ENCODE peak calls at places on chromosomes 16 and 17, in nine cellular contexts. One of them, this sample, is unnamed.

GRCh38 chr16:67661864-67662652 is 1.3 kb downstream of the PARD6A start:
- DNase-seq in ovary: no peak
- DNase-seq in activated CD8-positive, alpha-beta memory T cell treated with anti-CD3 and anti-CD28 coated beads for 1 hour: no peak
- DNase-seq in activated CD4-positive, alpha-beta T cell treated with anti-CD3 and anti-CD28 coated beads, Interleukin-2, amount 50 U/mL, for 4 hours: no peak
- DNase-seq in hepatocyte: no peak
- DNase-seq in stimulated activated effector memory CD8-positive, alpha-beta T cell treated with anti-CD3 and anti-CD28 coated beads, Interleukin-12 subunit alpha, Interleukin-12 subunit beta, amount 100 ng/mL, for 72 hours: no peak
- DNase-seq in NCI-H1436: no peak
- DNase-seq in activated CD4-positive, CD25-positive, alpha-beta regulatory T cell treated with anti-CD3 and anti-CD28 coated beads, Interleukin-2, amount 50 U/mL, for 72 hours: no peak
- DNase-seq in fibroblast of mammary gland: no peak
- DNase-seq in this sample: no peak

GRCh38 chr17:35947156-35947585 is 3.7 kb upstream of the LYZL6 start:
- DNase-seq in ovary: peak
- DNase-seq in activated CD8-positive, alpha-beta memory T cell treated with anti-CD3 and anti-CD28 coated beads for 1 hour: no peak
- DNase-seq in activated CD4-positive, alpha-beta T cell treated with anti-CD3 and anti-CD28 coated beads, Interleukin-2, amount 50 U/mL, for 4 hours: peak
- DNase-seq in hepatocyte: peak
- DNase-seq in stimulated activated effector memory CD8-positive, alpha-beta T cell treated with anti-CD3 and anti-CD28 coated beads, Interleukin-12 subunit alpha, Interleukin-12 subunit beta, amount 100 ng/mL, for 72 hours: peak
- DNase-seq in NCI-H1436: peak
- DNase-seq in activated CD4-positive, CD25-positive, alpha-beta regulatory T cell treated with anti-CD3 and anti-CD28 coated beads, Interleukin-2, amount 50 U/mL, for 72 hours: peak
- DNase-seq in fibroblast of mammary gland: peak
- DNase-seq in this sample: peak

GRCh38 chr16:77977336-77977735 is 45.0 kb upstream of the CLEC3A start:
- DNase-seq in ovary: no peak
- DNase-seq in activated CD8-positive, alpha-beta memory T cell treated with anti-CD3 and anti-CD28 coated beads for 1 hour: no peak
- DNase-seq in activated CD4-positive, alpha-beta T cell treated with anti-CD3 and anti-CD28 coated beads, Interleukin-2, amount 50 U/mL, for 4 hours: no peak
- DNase-seq in hepatocyte: no peak
- DNase-seq in stimulated activated effector memory CD8-positive, alpha-beta T cell treated with anti-CD3 and anti-CD28 coated beads, Interleukin-12 subunit alpha, Interleukin-12 subunit beta, amount 100 ng/mL, for 72 hours: no peak
- DNase-seq in NCI-H1436: no peak
- DNase-seq in activated CD4-positive, CD25-positive, alpha-beta regulatory T cell treated with anti-CD3 and anti-CD28 coated beads, Interleukin-2, amount 50 U/mL, for 72 hours: no peak
- DNase-seq in fibroblast of mammary gland: no peak
- DNase-seq in this sample: no peak

GRCh38 chr17:40557531-40558299 is 7.6 kb downstream of the CCR7 start:
- DNase-seq in ovary: peak
- DNase-seq in activated CD8-positive, alpha-beta memory T cell treated with anti-CD3 and anti-CD28 coated beads for 1 hour: no peak
- DNase-seq in activated CD4-positive, alpha-beta T cell treated with anti-CD3 and anti-CD28 coated beads, Interleukin-2, amount 50 U/mL, for 4 hours: no peak
- DNase-seq in hepatocyte: no peak
- DNase-seq in stimulated activated effector memory CD8-positive, alpha-beta T cell treated with anti-CD3 and anti-CD28 coated beads, Interleukin-12 subunit alpha, Interleukin-12 subunit beta, amount 100 ng/mL, for 72 hours: no peak
- DNase-seq in NCI-H1436: no peak
- DNase-seq in activated CD4-positive, CD25-positive, alpha-beta regulatory T cell treated with anti-CD3 and anti-CD28 coated beads, Interleukin-2, amount 50 U/mL, for 72 hours: peak
- DNase-seq in fibroblast of mammary gland: peak
- DNase-seq in this sample: peak

GRCh38 chr16:66382171-66382965 is 15.9 kb downstream of the CDH5 start:
- DNase-seq in ovary: no peak
- DNase-seq in activated CD8-positive, alpha-beta memory T cell treated with anti-CD3 and anti-CD28 coated beads for 1 hour: no peak
- DNase-seq in activated CD4-positive, alpha-beta T cell treated with anti-CD3 and anti-CD28 coated beads, Interleukin-2, amount 50 U/mL, for 4 hours: no peak
- DNase-seq in hepatocyte: no peak
- DNase-seq in stimulated activated effector memory CD8-positive, alpha-beta T cell treated with anti-CD3 and anti-CD28 coated beads, Interleukin-12 subunit alpha, Interleukin-12 subunit beta, amount 100 ng/mL, for 72 hours: no peak
- DNase-seq in NCI-H1436: no peak
- DNase-seq in activated CD4-positive, CD25-positive, alpha-beta regulatory T cell treated with anti-CD3 and anti-CD28 coated beads, Interleukin-2, amount 50 U/mL, for 72 hours: no peak
- DNase-seq in fibroblast of mammary gland: peak
- DNase-seq in this sample: no peak

GRCh38 chr17:930258-930657 is 49.3 kb downstream of the NXN start:
- DNase-seq in ovary: no peak
- DNase-seq in activated CD8-positive, alpha-beta memory T cell treated with anti-CD3 and anti-CD28 coated beads for 1 hour: no peak
- DNase-seq in activated CD4-positive, alpha-beta T cell treated with anti-CD3 and anti-CD28 coated beads, Interleukin-2, amount 50 U/mL, for 4 hours: no peak
- DNase-seq in hepatocyte: no peak
- DNase-seq in stimulated activated effector memory CD8-positive, alpha-beta T cell treated with anti-CD3 and anti-CD28 coated beads, Interleukin-12 subunit alpha, Interleukin-12 subunit beta, amount 100 ng/mL, for 72 hours: no peak
- DNase-seq in NCI-H1436: no peak
- DNase-seq in activated CD4-positive, CD25-positive, alpha-beta regulatory T cell treated with anti-CD3 and anti-CD28 coated beads, Interleukin-2, amount 50 U/mL, for 72 hours: no peak
- DNase-seq in fibroblast of mammary gland: no peak
- DNase-seq in this sample: no peak

GRCh38 chr17:18921912-18922451 is 30.0 kb upstream of the SLC5A10 start:
- DNase-seq in ovary: no peak
- DNase-seq in activated CD8-positive, alpha-beta memory T cell treated with anti-CD3 and anti-CD28 coated beads for 1 hour: no peak
- DNase-seq in activated CD4-positive, alpha-beta T cell treated with anti-CD3 and anti-CD28 coated beads, Interleukin-2, amount 50 U/mL, for 4 hours: no peak
- DNase-seq in hepatocyte: peak
- DNase-seq in stimulated activated effector memory CD8-positive, alpha-beta T cell treated with anti-CD3 and anti-CD28 coated beads, Interleukin-12 subunit alpha, Interleukin-12 subunit beta, amount 100 ng/mL, for 72 hours: no peak
- DNase-seq in NCI-H1436: no peak
- DNase-seq in activated CD4-positive, CD25-positive, alpha-beta regulatory T cell treated with anti-CD3 and anti-CD28 coated beads, Interleukin-2, amount 50 U/mL, for 72 hours: no peak
- DNase-seq in fibroblast of mammary gland: peak
- DNase-seq in this sample: peak

GRCh38 chr16:46914556-46915201 is 30.5 kb downstream of the GPT2 start:
- DNase-seq in ovary: no peak
- DNase-seq in activated CD8-positive, alpha-beta memory T cell treated with anti-CD3 and anti-CD28 coated beads for 1 hour: no peak
- DNase-seq in activated CD4-positive, alpha-beta T cell treated with anti-CD3 and anti-CD28 coated beads, Interleukin-2, amount 50 U/mL, for 4 hours: no peak
- DNase-seq in hepatocyte: no peak
- DNase-seq in stimulated activated effector memory CD8-positive, alpha-beta T cell treated with anti-CD3 and anti-CD28 coated beads, Interleukin-12 subunit alpha, Interleukin-12 subunit beta, amount 100 ng/mL, for 72 hours: no peak
- DNase-seq in NCI-H1436: no peak
- DNase-seq in activated CD4-positive, CD25-positive, alpha-beta regulatory T cell treated with anti-CD3 and anti-CD28 coated beads, Interleukin-2, amount 50 U/mL, for 72 hours: no peak
- DNase-seq in fibroblast of mammary gland: no peak
- DNase-seq in this sample: no peak

GRCh38 chr16:81238296-81239011 is at the start of gene BCO1:
- DNase-seq in ovary: peak
- DNase-seq in activated CD8-positive, alpha-beta memory T cell treated with anti-CD3 and anti-CD28 coated beads for 1 hour: no peak
- DNase-seq in activated CD4-positive, alpha-beta T cell treated with anti-CD3 and anti-CD28 coated beads, Interleukin-2, amount 50 U/mL, for 4 hours: no peak
- DNase-seq in hepatocyte: peak
- DNase-seq in stimulated activated effector memory CD8-positive, alpha-beta T cell treated with anti-CD3 and anti-CD28 coated beads, Interleukin-12 subunit alpha, Interleukin-12 subunit beta, amount 100 ng/mL, for 72 hours: no peak
- DNase-seq in NCI-H1436: no peak
- DNase-seq in activated CD4-positive, CD25-positive, alpha-beta regulatory T cell treated with anti-CD3 and anti-CD28 coated beads, Interleukin-2, amount 50 U/mL, for 72 hours: no peak
- DNase-seq in fibroblast of mammary gland: peak
- DNase-seq in this sample: peak

GRCh38 chr16:68117884-68118283 is 32.7 kb downstream of the NFATC3 start:
- DNase-seq in ovary: no peak
- DNase-seq in activated CD8-positive, alpha-beta memory T cell treated with anti-CD3 and anti-CD28 coated beads for 1 hour: no peak
- DNase-seq in activated CD4-positive, alpha-beta T cell treated with anti-CD3 and anti-CD28 coated beads, Interleukin-2, amount 50 U/mL, for 4 hours: no peak
- DNase-seq in hepatocyte: no peak
- DNase-seq in stimulated activated effector memory CD8-positive, alpha-beta T cell treated with anti-CD3 and anti-CD28 coated beads, Interleukin-12 subunit alpha, Interleukin-12 subunit beta, amount 100 ng/mL, for 72 hours: no peak
- DNase-seq in NCI-H1436: no peak
- DNase-seq in activated CD4-positive, CD25-positive, alpha-beta regulatory T cell treated with anti-CD3 and anti-CD28 coated beads, Interleukin-2, amount 50 U/mL, for 72 hours: no peak
- DNase-seq in fibroblast of mammary gland: no peak
- DNase-seq in this sample: no peak

GRCh38 chr16:56620311-56620897 is 5.2 kb upstream of the MT1E start:
- DNase-seq in ovary: no peak
- DNase-seq in activated CD8-positive, alpha-beta memory T cell treated with anti-CD3 and anti-CD28 coated beads for 1 hour: no peak
- DNase-seq in activated CD4-positive, alpha-beta T cell treated with anti-CD3 and anti-CD28 coated beads, Interleukin-2, amount 50 U/mL, for 4 hours: no peak
- DNase-seq in hepatocyte: no peak
- DNase-seq in stimulated activated effector memory CD8-positive, alpha-beta T cell treated with anti-CD3 and anti-CD28 coated beads, Interleukin-12 subunit alpha, Interleukin-12 subunit beta, amount 100 ng/mL, for 72 hours: no peak
- DNase-seq in NCI-H1436: no peak
- DNase-seq in activated CD4-positive, CD25-positive, alpha-beta regulatory T cell treated with anti-CD3 and anti-CD28 coated beads, Interleukin-2, amount 50 U/mL, for 72 hours: no peak
- DNase-seq in fibroblast of mammary gland: no peak
- DNase-seq in this sample: no peak

GRCh38 chr16:83330251-83330650 is 477.5 kb upstream of the HSBP1 start:
- DNase-seq in ovary: no peak
- DNase-seq in activated CD8-positive, alpha-beta memory T cell treated with anti-CD3 and anti-CD28 coated beads for 1 hour: no peak
- DNase-seq in activated CD4-positive, alpha-beta T cell treated with anti-CD3 and anti-CD28 coated beads, Interleukin-2, amount 50 U/mL, for 4 hours: no peak
- DNase-seq in hepatocyte: no peak
- DNase-seq in stimulated activated effector memory CD8-positive, alpha-beta T cell treated with anti-CD3 and anti-CD28 coated beads, Interleukin-12 subunit alpha, Interleukin-12 subunit beta, amount 100 ng/mL, for 72 hours: no peak
- DNase-seq in NCI-H1436: no peak
- DNase-seq in activated CD4-positive, CD25-positive, alpha-beta regulatory T cell treated with anti-CD3 and anti-CD28 coated beads, Interleukin-2, amount 50 U/mL, for 72 hours: no peak
- DNase-seq in fibroblast of mammary gland: no peak
- DNase-seq in this sample: no peak

GRCh38 chr16:75264531-75264998 is 13.1 kb upstream of the BCAR1 start:
- DNase-seq in ovary: peak
- DNase-seq in activated CD8-positive, alpha-beta memory T cell treated with anti-CD3 and anti-CD28 coated beads for 1 hour: no peak
- DNase-seq in activated CD4-positive, alpha-beta T cell treated with anti-CD3 and anti-CD28 coated beads, Interleukin-2, amount 50 U/mL, for 4 hours: no peak
- DNase-seq in hepatocyte: peak
- DNase-seq in stimulated activated effector memory CD8-positive, alpha-beta T cell treated with anti-CD3 and anti-CD28 coated beads, Interleukin-12 subunit alpha, Interleukin-12 subunit beta, amount 100 ng/mL, for 72 hours: no peak
- DNase-seq in NCI-H1436: no peak
- DNase-seq in activated CD4-positive, CD25-positive, alpha-beta regulatory T cell treated with anti-CD3 and anti-CD28 coated beads, Interleukin-2, amount 50 U/mL, for 72 hours: no peak
- DNase-seq in fibroblast of mammary gland: peak
- DNase-seq in this sample: no peak

GRCh38 chr17:47808036-47808829 is 13.4 kb downstream of the OSBPL7 start:
- DNase-seq in ovary: no peak
- DNase-seq in activated CD8-positive, alpha-beta memory T cell treated with anti-CD3 and anti-CD28 coated beads for 1 hour: no peak
- DNase-seq in activated CD4-positive, alpha-beta T cell treated with anti-CD3 and anti-CD28 coated beads, Interleukin-2, amount 50 U/mL, for 4 hours: no peak
- DNase-seq in hepatocyte: no peak
- DNase-seq in stimulated activated effector memory CD8-positive, alpha-beta T cell treated with anti-CD3 and anti-CD28 coated beads, Interleukin-12 subunit alpha, Interleukin-12 subunit beta, amount 100 ng/mL, for 72 hours: no peak
- DNase-seq in NCI-H1436: no peak
- DNase-seq in activated CD4-positive, CD25-positive, alpha-beta regulatory T cell treated with anti-CD3 and anti-CD28 coated beads, Interleukin-2, amount 50 U/mL, for 72 hours: no peak
- DNase-seq in fibroblast of mammary gland: no peak
- DNase-seq in this sample: no peak

GRCh38 chr16:84648595-84649510 is 542 bp downstream of the KLHL36 start:
- DNase-seq in ovary: peak
- DNase-seq in activated CD8-positive, alpha-beta memory T cell treated with anti-CD3 and anti-CD28 coated beads for 1 hour: no peak
- DNase-seq in activated CD4-positive, alpha-beta T cell treated with anti-CD3 and anti-CD28 coated beads, Interleukin-2, amount 50 U/mL, for 4 hours: no peak
- DNase-seq in hepatocyte: peak
- DNase-seq in stimulated activated effector memory CD8-positive, alpha-beta T cell treated with anti-CD3 and anti-CD28 coated beads, Interleukin-12 subunit alpha, Interleukin-12 subunit beta, amount 100 ng/mL, for 72 hours: peak
- DNase-seq in NCI-H1436: no peak
- DNase-seq in activated CD4-positive, CD25-positive, alpha-beta regulatory T cell treated with anti-CD3 and anti-CD28 coated beads, Interleukin-2, amount 50 U/mL, for 72 hours: peak
- DNase-seq in fibroblast of mammary gland: no peak
- DNase-seq in this sample: peak

GRCh38 chr17:79793924-79794304 is 3.0 kb downstream of the CBX8 start:
- DNase-seq in ovary: peak
- DNase-seq in activated CD8-positive, alpha-beta memory T cell treated with anti-CD3 and anti-CD28 coated beads for 1 hour: no peak
- DNase-seq in activated CD4-positive, alpha-beta T cell treated with anti-CD3 and anti-CD28 coated beads, Interleukin-2, amount 50 U/mL, for 4 hours: no peak
- DNase-seq in hepatocyte: peak
- DNase-seq in stimulated activated effector memory CD8-positive, alpha-beta T cell treated with anti-CD3 and anti-CD28 coated beads, Interleukin-12 subunit alpha, Interleukin-12 subunit beta, amount 100 ng/mL, for 72 hours: no peak
- DNase-seq in NCI-H1436: no peak
- DNase-seq in activated CD4-positive, CD25-positive, alpha-beta regulatory T cell treated with anti-CD3 and anti-CD28 coated beads, Interleukin-2, amount 50 U/mL, for 72 hours: no peak
- DNase-seq in fibroblast of mammary gland: no peak
- DNase-seq in this sample: no peak

GRCh38 chr17:68248886-68249872 is 1.3 kb downstream of the AMZ2 start:
- DNase-seq in ovary: no peak
- DNase-seq in activated CD8-positive, alpha-beta memory T cell treated with anti-CD3 and anti-CD28 coated beads for 1 hour: no peak
- DNase-seq in activated CD4-positive, alpha-beta T cell treated with anti-CD3 and anti-CD28 coated beads, Interleukin-2, amount 50 U/mL, for 4 hours: no peak
- DNase-seq in hepatocyte: no peak
- DNase-seq in stimulated activated effector memory CD8-positive, alpha-beta T cell treated with anti-CD3 and anti-CD28 coated beads, Interleukin-12 subunit alpha, Interleukin-12 subunit beta, amount 100 ng/mL, for 72 hours: peak
- DNase-seq in NCI-H1436: no peak
- DNase-seq in activated CD4-positive, CD25-positive, alpha-beta regulatory T cell treated with anti-CD3 and anti-CD28 coated beads, Interleukin-2, amount 50 U/mL, for 72 hours: no peak
- DNase-seq in fibroblast of mammary gland: no peak
- DNase-seq in this sample: peak

GRCh38 chr17:11598274-11599221 is at the start of gene DNAH9:
- DNase-seq in ovary: peak
- DNase-seq in activated CD8-positive, alpha-beta memory T cell treated with anti-CD3 and anti-CD28 coated beads for 1 hour: no peak
- DNase-seq in activated CD4-positive, alpha-beta T cell treated with anti-CD3 and anti-CD28 coated beads, Interleukin-2, amount 50 U/mL, for 4 hours: no peak
- DNase-seq in hepatocyte: peak
- DNase-seq in stimulated activated effector memory CD8-positive, alpha-beta T cell treated with anti-CD3 and anti-CD28 coated beads, Interleukin-12 subunit alpha, Interleukin-12 subunit beta, amount 100 ng/mL, for 72 hours: no peak
- DNase-seq in NCI-H1436: peak
- DNase-seq in activated CD4-positive, CD25-positive, alpha-beta regulatory T cell treated with anti-CD3 and anti-CD28 coated beads, Interleukin-2, amount 50 U/mL, for 72 hours: no peak
- DNase-seq in fibroblast of mammary gland: peak
- DNase-seq in this sample: no peak

GRCh38 chr17:73560661-73561060 is 83.6 kb downstream of the SDK2 start:
- DNase-seq in ovary: no peak
- DNase-seq in activated CD8-positive, alpha-beta memory T cell treated with anti-CD3 and anti-CD28 coated beads for 1 hour: no peak
- DNase-seq in activated CD4-positive, alpha-beta T cell treated with anti-CD3 and anti-CD28 coated beads, Interleukin-2, amount 50 U/mL, for 4 hours: no peak
- DNase-seq in hepatocyte: no peak
- DNase-seq in stimulated activated effector memory CD8-positive, alpha-beta T cell treated with anti-CD3 and anti-CD28 coated beads, Interleukin-12 subunit alpha, Interleukin-12 subunit beta, amount 100 ng/mL, for 72 hours: no peak
- DNase-seq in NCI-H1436: no peak
- DNase-seq in activated CD4-positive, CD25-positive, alpha-beta regulatory T cell treated with anti-CD3 and anti-CD28 coated beads, Interleukin-2, amount 50 U/mL, for 72 hours: no peak
- DNase-seq in fibroblast of mammary gland: no peak
- DNase-seq in this sample: no peak

GRCh38 chr17:74859439-74860228 is at the start of gene GRIN2C:
- DNase-seq in ovary: peak
- DNase-seq in activated CD8-positive, alpha-beta memory T cell treated with anti-CD3 and anti-CD28 coated beads for 1 hour: no peak
- DNase-seq in activated CD4-positive, alpha-beta T cell treated with anti-CD3 and anti-CD28 coated beads, Interleukin-2, amount 50 U/mL, for 4 hours: peak
- DNase-seq in hepatocyte: peak
- DNase-seq in stimulated activated effector memory CD8-positive, alpha-beta T cell treated with anti-CD3 and anti-CD28 coated beads, Interleukin-12 subunit alpha, Interleukin-12 subunit beta, amount 100 ng/mL, for 72 hours: no peak
- DNase-seq in NCI-H1436: peak
- DNase-seq in activated CD4-positive, CD25-positive, alpha-beta regulatory T cell treated with anti-CD3 and anti-CD28 coated beads, Interleukin-2, amount 50 U/mL, for 72 hours: no peak
- DNase-seq in fibroblast of mammary gland: no peak
- DNase-seq in this sample: no peak

GRCh38 chr16:81473561-81473960 is 29.0 kb downstream of the CMIP start:
- DNase-seq in ovary: no peak
- DNase-seq in activated CD8-positive, alpha-beta memory T cell treated with anti-CD3 and anti-CD28 coated beads for 1 hour: no peak
- DNase-seq in activated CD4-positive, alpha-beta T cell treated with anti-CD3 and anti-CD28 coated beads, Interleukin-2, amount 50 U/mL, for 4 hours: no peak
- DNase-seq in hepatocyte: no peak
- DNase-seq in stimulated activated effector memory CD8-positive, alpha-beta T cell treated with anti-CD3 and anti-CD28 coated beads, Interleukin-12 subunit alpha, Interleukin-12 subunit beta, amount 100 ng/mL, for 72 hours: no peak
- DNase-seq in NCI-H1436: no peak
- DNase-seq in activated CD4-positive, CD25-positive, alpha-beta regulatory T cell treated with anti-CD3 and anti-CD28 coated beads, Interleukin-2, amount 50 U/mL, for 72 hours: no peak
- DNase-seq in fibroblast of mammary gland: peak
- DNase-seq in this sample: no peak

GRCh38 chr17:11240041-11240801 is 792 bp upstream of the SHISA6 start:
- DNase-seq in ovary: no peak
- DNase-seq in activated CD8-positive, alpha-beta memory T cell treated with anti-CD3 and anti-CD28 coated beads for 1 hour: no peak
- DNase-seq in activated CD4-positive, alpha-beta T cell treated with anti-CD3 and anti-CD28 coated beads, Interleukin-2, amount 50 U/mL, for 4 hours: no peak
- DNase-seq in hepatocyte: peak
- DNase-seq in stimulated activated effector memory CD8-positive, alpha-beta T cell treated with anti-CD3 and anti-CD28 coated beads, Interleukin-12 subunit alpha, Interleukin-12 subunit beta, amount 100 ng/mL, for 72 hours: no peak
- DNase-seq in NCI-H1436: no peak
- DNase-seq in activated CD4-positive, CD25-positive, alpha-beta regulatory T cell treated with anti-CD3 and anti-CD28 coated beads, Interleukin-2, amount 50 U/mL, for 72 hours: no peak
- DNase-seq in fibroblast of mammary gland: no peak
- DNase-seq in this sample: no peak

GRCh38 chr16:3904875-3905274 is 24.4 kb upstream of the CREBBP start:
- DNase-seq in ovary: no peak
- DNase-seq in activated CD8-positive, alpha-beta memory T cell treated with anti-CD3 and anti-CD28 coated beads for 1 hour: no peak
- DNase-seq in activated CD4-positive, alpha-beta T cell treated with anti-CD3 and anti-CD28 coated beads, Interleukin-2, amount 50 U/mL, for 4 hours: no peak
- DNase-seq in hepatocyte: no peak
- DNase-seq in stimulated activated effector memory CD8-positive, alpha-beta T cell treated with anti-CD3 and anti-CD28 coated beads, Interleukin-12 subunit alpha, Interleukin-12 subunit beta, amount 100 ng/mL, for 72 hours: no peak
- DNase-seq in NCI-H1436: no peak
- DNase-seq in activated CD4-positive, CD25-positive, alpha-beta regulatory T cell treated with anti-CD3 and anti-CD28 coated beads, Interleukin-2, amount 50 U/mL, for 72 hours: no peak
- DNase-seq in fibroblast of mammary gland: no peak
- DNase-seq in this sample: no peak

GRCh38 chr16:27822529-27823437 is 240.7 kb downstream of the GSG1L start:
- DNase-seq in ovary: no peak
- DNase-seq in activated CD8-positive, alpha-beta memory T cell treated with anti-CD3 and anti-CD28 coated beads for 1 hour: no peak
- DNase-seq in activated CD4-positive, alpha-beta T cell treated with anti-CD3 and anti-CD28 coated beads, Interleukin-2, amount 50 U/mL, for 4 hours: no peak
- DNase-seq in hepatocyte: peak
- DNase-seq in stimulated activated effector memory CD8-positive, alpha-beta T cell treated with anti-CD3 and anti-CD28 coated beads, Interleukin-12 subunit alpha, Interleukin-12 subunit beta, amount 100 ng/mL, for 72 hours: no peak
- DNase-seq in NCI-H1436: peak
- DNase-seq in activated CD4-positive, CD25-positive, alpha-beta regulatory T cell treated with anti-CD3 and anti-CD28 coated beads, Interleukin-2, amount 50 U/mL, for 72 hours: no peak
- DNase-seq in fibroblast of mammary gland: no peak
- DNase-seq in this sample: no peak

GRCh38 chr16:80788016-80788415 is 16.4 kb downstream of the CDYL2 start:
- DNase-seq in ovary: no peak
- DNase-seq in activated CD8-positive, alpha-beta memory T cell treated with anti-CD3 and anti-CD28 coated beads for 1 hour: no peak
- DNase-seq in activated CD4-positive, alpha-beta T cell treated with anti-CD3 and anti-CD28 coated beads, Interleukin-2, amount 50 U/mL, for 4 hours: no peak
- DNase-seq in hepatocyte: no peak
- DNase-seq in stimulated activated effector memory CD8-positive, alpha-beta T cell treated with anti-CD3 and anti-CD28 coated beads, Interleukin-12 subunit alpha, Interleukin-12 subunit beta, amount 100 ng/mL, for 72 hours: no peak
- DNase-seq in NCI-H1436: no peak
- DNase-seq in activated CD4-positive, CD25-positive, alpha-beta regulatory T cell treated with anti-CD3 and anti-CD28 coated beads, Interleukin-2, amount 50 U/mL, for 72 hours: no peak
- DNase-seq in fibroblast of mammary gland: peak
- DNase-seq in this sample: no peak

GRCh38 chr16:75965504-75966374 is 239.4 kb upstream of the CPHXL start:
- DNase-seq in ovary: no peak
- DNase-seq in activated CD8-positive, alpha-beta memory T cell treated with anti-CD3 and anti-CD28 coated beads for 1 hour: no peak
- DNase-seq in activated CD4-positive, alpha-beta T cell treated with anti-CD3 and anti-CD28 coated beads, Interleukin-2, amount 50 U/mL, for 4 hours: no peak
- DNase-seq in hepatocyte: no peak
- DNase-seq in stimulated activated effector memory CD8-positive, alpha-beta T cell treated with anti-CD3 and anti-CD28 coated beads, Interleukin-12 subunit alpha, Interleukin-12 subunit beta, amount 100 ng/mL, for 72 hours: no peak
- DNase-seq in NCI-H1436: no peak
- DNase-seq in activated CD4-positive, CD25-positive, alpha-beta regulatory T cell treated with anti-CD3 and anti-CD28 coated beads, Interleukin-2, amount 50 U/mL, for 72 hours: no peak
- DNase-seq in fibroblast of mammary gland: peak
- DNase-seq in this sample: no peak

GRCh38 chr17:56099649-56100048 is 53.6 kb upstream of the ANKFN1 start:
- DNase-seq in ovary: no peak
- DNase-seq in activated CD8-positive, alpha-beta memory T cell treated with anti-CD3 and anti-CD28 coated beads for 1 hour: no peak
- DNase-seq in activated CD4-positive, alpha-beta T cell treated with anti-CD3 and anti-CD28 coated beads, Interleukin-2, amount 50 U/mL, for 4 hours: no peak
- DNase-seq in hepatocyte: peak
- DNase-seq in stimulated activated effector memory CD8-positive, alpha-beta T cell treated with anti-CD3 and anti-CD28 coated beads, Interleukin-12 subunit alpha, Interleukin-12 subunit beta, amount 100 ng/mL, for 72 hours: no peak
- DNase-seq in NCI-H1436: no peak
- DNase-seq in activated CD4-positive, CD25-positive, alpha-beta regulatory T cell treated with anti-CD3 and anti-CD28 coated beads, Interleukin-2, amount 50 U/mL, for 72 hours: no peak
- DNase-seq in fibroblast of mammary gland: peak
- DNase-seq in this sample: no peak

GRCh38 chr17:49437696-49438438 is 23.2 kb upstream of the PHB1 start:
- DNase-seq in ovary: no peak
- DNase-seq in activated CD8-positive, alpha-beta memory T cell treated with anti-CD3 and anti-CD28 coated beads for 1 hour: no peak
- DNase-seq in activated CD4-positive, alpha-beta T cell treated with anti-CD3 and anti-CD28 coated beads, Interleukin-2, amount 50 U/mL, for 4 hours: no peak
- DNase-seq in hepatocyte: no peak
- DNase-seq in stimulated activated effector memory CD8-positive, alpha-beta T cell treated with anti-CD3 and anti-CD28 coated beads, Interleukin-12 subunit alpha, Interleukin-12 subunit beta, amount 100 ng/mL, for 72 hours: no peak
- DNase-seq in NCI-H1436: no peak
- DNase-seq in activated CD4-positive, CD25-positive, alpha-beta regulatory T cell treated with anti-CD3 and anti-CD28 coated beads, Interleukin-2, amount 50 U/mL, for 72 hours: peak
- DNase-seq in fibroblast of mammary gland: no peak
- DNase-seq in this sample: no peak

GRCh38 chr17:80034977-80035686 is 540 bp downstream of the TBC1D16 start:
- DNase-seq in ovary: no peak
- DNase-seq in activated CD8-positive, alpha-beta memory T cell treated with anti-CD3 and anti-CD28 coated beads for 1 hour: no peak
- DNase-seq in activated CD4-positive, alpha-beta T cell treated with anti-CD3 and anti-CD28 coated beads, Interleukin-2, amount 50 U/mL, for 4 hours: peak
- DNase-seq in hepatocyte: peak
- DNase-seq in stimulated activated effector memory CD8-positive, alpha-beta T cell treated with anti-CD3 and anti-CD28 coated beads, Interleukin-12 subunit alpha, Interleukin-12 subunit beta, amount 100 ng/mL, for 72 hours: peak
- DNase-seq in NCI-H1436: no peak
- DNase-seq in activated CD4-positive, CD25-positive, alpha-beta regulatory T cell treated with anti-CD3 and anti-CD28 coated beads, Interleukin-2, amount 50 U/mL, for 72 hours: peak
- DNase-seq in fibroblast of mammary gland: peak
- DNase-seq in this sample: no peak

GRCh38 chr17:49146620-49147306 is 14.2 kb downstream of the B4GALNT2 start:
- DNase-seq in ovary: no peak
- DNase-seq in activated CD8-positive, alpha-beta memory T cell treated with anti-CD3 and anti-CD28 coated beads for 1 hour: no peak
- DNase-seq in activated CD4-positive, alpha-beta T cell treated with anti-CD3 and anti-CD28 coated beads, Interleukin-2, amount 50 U/mL, for 4 hours: no peak
- DNase-seq in hepatocyte: peak
- DNase-seq in stimulated activated effector memory CD8-positive, alpha-beta T cell treated with anti-CD3 and anti-CD28 coated beads, Interleukin-12 subunit alpha, Interleukin-12 subunit beta, amount 100 ng/mL, for 72 hours: no peak
- DNase-seq in NCI-H1436: no peak
- DNase-seq in activated CD4-positive, CD25-positive, alpha-beta regulatory T cell treated with anti-CD3 and anti-CD28 coated beads, Interleukin-2, amount 50 U/mL, for 72 hours: no peak
- DNase-seq in fibroblast of mammary gland: peak
- DNase-seq in this sample: no peak

GRCh38 chr17:20967776-20968175 is 75.0 kb downstream of the USP22 start:
- DNase-seq in ovary: no peak
- DNase-seq in activated CD8-positive, alpha-beta memory T cell treated with anti-CD3 and anti-CD28 coated beads for 1 hour: no peak
- DNase-seq in activated CD4-positive, alpha-beta T cell treated with anti-CD3 and anti-CD28 coated beads, Interleukin-2, amount 50 U/mL, for 4 hours: no peak
- DNase-seq in hepatocyte: no peak
- DNase-seq in stimulated activated effector memory CD8-positive, alpha-beta T cell treated with anti-CD3 and anti-CD28 coated beads, Interleukin-12 subunit alpha, Interleukin-12 subunit beta, amount 100 ng/mL, for 72 hours: no peak
- DNase-seq in NCI-H1436: no peak
- DNase-seq in activated CD4-positive, CD25-positive, alpha-beta regulatory T cell treated with anti-CD3 and anti-CD28 coated beads, Interleukin-2, amount 50 U/mL, for 72 hours: no peak
- DNase-seq in fibroblast of mammary gland: peak
- DNase-seq in this sample: peak